ENCODE peak calls at places on chromosomes 11 and 22, in eight cellular contexts. X, E, O, H, Q, Y, G and B are unnamed samples.

GRCh38 chr11:73262851-73263495 is 9.2 kb upstream of the P2RY6 start:
- DNase-seq in X (no peak), E (no peak), O (no peak), H (peak), Q (no peak), Y (no peak), G (no peak), B (no peak)

GRCh38 chr22:20979243-20979809 is 2.8 kb upstream of the LZTR1 start:
- DNase-seq in X (peak), E (peak), O (peak), H (peak), Q (peak), Y (peak), G (peak), B (peak)

GRCh38 chr11:68816917-68817419 is 24.7 kb downstream of the CPT1A start:
- DNase-seq in X (no peak), E (no peak), O (no peak), H (no peak), Q (no peak), Y (peak), G (no peak), B (no peak)

GRCh38 chr11:109658169-109658568 is 236.2 kb downstream of the C11orf87 start:
- DNase-seq in X (no peak), E (no peak), O (no peak), H (no peak), Q (no peak), Y (no peak), G (no peak), B (no peak)

GRCh38 chr11:8532475-8532874 is 61.6 kb downstream of the STK33 start:
- DNase-seq in X (no peak), E (no peak), O (no peak), H (no peak), Q (no peak), Y (peak), G (no peak), B (no peak)

GRCh38 chr22:43151251-43152000 is at the start of gene TSPO:
- DNase-seq in X (no peak), E (peak), O (peak), H (peak), Q (no peak), Y (peak), G (peak), B (peak)

GRCh38 chr11:12884751-12885318 is 124.3 kb upstream of the RASSF10 start:
- DNase-seq in X (no peak), E (no peak), O (peak), H (no peak), Q (no peak), Y (no peak), G (no peak), B (no peak)

GRCh38 chr11:86118201-86118600 is 49.3 kb upstream of the PICALM start:
- DNase-seq in X (no peak), E (no peak), O (no peak), H (no peak), Q (no peak), Y (no peak), G (no peak), B (no peak)

GRCh38 chr22:19878461-19879247 is 24.0 kb upstream of the GNB1L start:
- DNase-seq in X (no peak), E (no peak), O (peak), H (peak), Q (no peak), Y (no peak), G (peak), B (no peak)

GRCh38 chr11:61893981-61894380 is 2.6 kb upstream of the FADS3 start:
- DNase-seq in X (no peak), E (no peak), O (peak), H (peak), Q (peak), Y (no peak), G (no peak), B (no peak)

GRCh38 chr11:86064236-86064803 is 4.6 kb downstream of the PICALM start:
- DNase-seq in X (no peak), E (no peak), O (no peak), H (peak), Q (no peak), Y (no peak), G (no peak), B (no peak)

GRCh38 chr11:121965330-121965729 is 150.7 kb downstream of the BLID start:
- DNase-seq in X (no peak), E (no peak), O (peak), H (peak), Q (no peak), Y (no peak), G (no peak), B (no peak)

GRCh38 chr22:43884600-43885318 is 7.1 kb downstream of the PNPLA5 start:
- DNase-seq in X (peak), E (peak), O (peak), H (peak), Q (no peak), Y (peak), G (peak), B (no peak)

GRCh38 chr22:47775686-47776085 is 1013.2 kb downstream of the TBC1D22A start:
- DNase-seq in X (no peak), E (no peak), O (no peak), H (no peak), Q (no peak), Y (no peak), G (no peak), B (no peak)

GRCh38 chr11:129392995-129393394 is 17.3 kb downstream of the BARX2 start:
- DNase-seq in X (no peak), E (no peak), O (no peak), H (no peak), Q (no peak), Y (no peak), G (no peak), B (no peak)

GRCh38 chr11:75563978-75564552 is 2.0 kb downstream of the SERPINH1 start:
- DNase-seq in X (peak), E (peak), O (peak), H (peak), Q (peak), Y (no peak), G (peak), B (no peak)

GRCh38 chr11:60485987-60486386 is 6.6 kb upstream of the MS4A12 start:
- DNase-seq in X (no peak), E (peak), O (no peak), H (no peak), Q (no peak), Y (peak), G (peak), B (no peak)

GRCh38 chr11:108897071-108897481 is 232.2 kb downstream of the DDX10 start:
- DNase-seq in X (no peak), E (no peak), O (peak), H (peak), Q (no peak), Y (no peak), G (no peak), B (no peak)

GRCh38 chr11:61152816-61153592 is 8.2 kb downstream of the VPS37C start:
- DNase-seq in X (no peak), E (no peak), O (peak), H (peak), Q (no peak), Y (no peak), G (no peak), B (no peak)

GRCh38 chr22:21741790-21742189 is 6.2 kb upstream of the YPEL1 start:
- DNase-seq in X (no peak), E (no peak), O (no peak), H (no peak), Q (no peak), Y (no peak), G (peak), B (no peak)

GRCh38 chr22:48554893-48555552 is 1272.7 kb downstream of the BRD1 start:
- DNase-seq in X (peak), E (peak), O (no peak), H (no peak), Q (no peak), Y (no peak), G (peak), B (no peak)

GRCh38 chr11:17930544-17931144 is 82.2 kb downstream of the SERGEF start:
- DNase-seq in X (no peak), E (no peak), O (no peak), H (no peak), Q (no peak), Y (no peak), G (no peak), B (no peak)

GRCh38 chr22:17970205-17970708 is 54.1 kb downstream of the MICAL3 start:
- DNase-seq in X (no peak), E (no peak), O (peak), H (peak), Q (no peak), Y (no peak), G (peak), B (no peak)

GRCh38 chr11:3984896-3985295 is 109.7 kb upstream of the RRM1 start:
- DNase-seq in X (no peak), E (no peak), O (peak), H (peak), Q (no peak), Y (peak), G (no peak), B (no peak)

GRCh38 chr22:44676441-44677298 is 25.3 kb upstream of the PRR5 start:
- DNase-seq in X (no peak), E (no peak), O (no peak), H (peak), Q (no peak), Y (no peak), G (peak), B (no peak)

GRCh38 chr11:122721964-122722266 is 66.4 kb downstream of the UBASH3B start:
- DNase-seq in X (no peak), E (no peak), O (peak), H (peak), Q (peak), Y (no peak), G (no peak), B (no peak)

GRCh38 chr22:28183078-28183870 is 264.2 kb upstream of the PITPNB start:
- DNase-seq in X (no peak), E (no peak), O (no peak), H (no peak), Q (no peak), Y (no peak), G (no peak), B (no peak)

GRCh38 chr11:120172054-120172881 is 34.4 kb upstream of the TRIM29 start:
- DNase-seq in X (peak), E (peak), O (peak), H (peak), Q (no peak), Y (peak), G (peak), B (peak)

GRCh38 chr11:95877288-95877687 is 46.6 kb downstream of the MTMR2 start:
- DNase-seq in X (no peak), E (no peak), O (peak), H (peak), Q (peak), Y (no peak), G (no peak), B (no peak)

GRCh38 chr11:2547806-2548205 is 103.0 kb downstream of the KCNQ1 start:
- DNase-seq in X (no peak), E (no peak), O (no peak), H (no peak), Q (no peak), Y (no peak), G (peak), B (no peak)

GRCh38 chr22:40855104-40855959 is 1.1 kb downstream of the ST13 start:
- DNase-seq in X (no peak), E (no peak), O (no peak), H (no peak), Q (no peak), Y (peak), G (no peak), B (no peak)

GRCh38 chr22:39748877-39749276 is 144.7 kb downstream of the ENTHD1 start:
- DNase-seq in X (no peak), E (no peak), O (peak), H (peak), Q (peak), Y (no peak), G (no peak), B (no peak)

GRCh38 chr11:130431337-130431773 is 2.9 kb upstream of the ADAMTS8 start:
- DNase-seq in X (peak), E (peak), O (peak), H (peak), Q (no peak), Y (peak), G (peak), B (peak)

DNA sequence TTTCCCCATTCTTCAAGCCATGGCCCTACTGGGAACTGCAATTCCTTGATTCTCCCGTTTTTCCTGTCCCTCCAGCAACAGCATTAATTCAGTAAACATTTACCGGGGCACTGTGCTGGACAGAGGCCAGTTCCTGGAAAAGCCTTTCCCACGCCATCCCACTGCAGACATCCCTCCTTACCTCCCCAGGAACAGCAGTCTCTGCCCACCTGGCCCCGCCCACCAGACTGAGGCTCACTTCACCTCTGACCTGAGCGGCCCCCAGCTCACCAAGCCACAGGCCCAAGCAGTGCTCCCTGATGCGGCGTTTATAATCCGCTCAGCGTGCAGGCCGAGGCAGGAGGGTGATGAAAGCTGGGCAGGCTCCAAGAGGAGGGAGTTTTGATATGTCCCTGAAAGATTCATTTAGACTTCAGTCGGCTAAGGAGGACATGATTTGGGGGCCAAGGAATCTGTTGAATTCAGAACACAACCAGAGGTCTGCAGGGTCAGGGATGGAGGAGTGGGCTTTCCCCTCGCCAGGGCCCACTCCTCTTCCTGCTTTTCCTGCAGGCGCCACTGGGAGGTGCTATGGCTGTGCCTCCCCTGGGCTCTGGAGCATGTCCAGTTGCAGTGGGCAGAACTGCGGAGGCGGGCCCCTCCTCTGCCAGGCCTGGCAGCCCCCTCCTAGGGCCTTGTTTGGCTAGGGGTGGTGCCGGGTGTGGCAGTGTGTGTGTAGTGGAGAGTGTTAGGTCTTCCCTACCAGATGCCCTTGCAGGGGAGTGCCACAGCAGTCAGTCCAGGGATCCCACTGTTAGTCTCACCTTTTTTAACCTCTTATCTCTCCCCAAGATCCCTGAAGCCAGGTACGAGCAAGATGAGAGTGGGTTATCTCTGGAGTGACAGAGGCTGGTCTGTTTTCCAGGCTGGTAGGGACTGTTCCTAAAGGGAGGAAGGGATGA is 1.4 kb upstream of the TAGLN start:
- DNase-seq in X (no peak), E (peak), O (no peak), H (peak), Q (no peak), Y (no peak), G (peak), B (no peak)
- TF ChIP-seq CTCF in X (peak), E (peak), O (peak), H (peak), Q (peak), Y (peak), G (peak), B (no peak)

DNA sequence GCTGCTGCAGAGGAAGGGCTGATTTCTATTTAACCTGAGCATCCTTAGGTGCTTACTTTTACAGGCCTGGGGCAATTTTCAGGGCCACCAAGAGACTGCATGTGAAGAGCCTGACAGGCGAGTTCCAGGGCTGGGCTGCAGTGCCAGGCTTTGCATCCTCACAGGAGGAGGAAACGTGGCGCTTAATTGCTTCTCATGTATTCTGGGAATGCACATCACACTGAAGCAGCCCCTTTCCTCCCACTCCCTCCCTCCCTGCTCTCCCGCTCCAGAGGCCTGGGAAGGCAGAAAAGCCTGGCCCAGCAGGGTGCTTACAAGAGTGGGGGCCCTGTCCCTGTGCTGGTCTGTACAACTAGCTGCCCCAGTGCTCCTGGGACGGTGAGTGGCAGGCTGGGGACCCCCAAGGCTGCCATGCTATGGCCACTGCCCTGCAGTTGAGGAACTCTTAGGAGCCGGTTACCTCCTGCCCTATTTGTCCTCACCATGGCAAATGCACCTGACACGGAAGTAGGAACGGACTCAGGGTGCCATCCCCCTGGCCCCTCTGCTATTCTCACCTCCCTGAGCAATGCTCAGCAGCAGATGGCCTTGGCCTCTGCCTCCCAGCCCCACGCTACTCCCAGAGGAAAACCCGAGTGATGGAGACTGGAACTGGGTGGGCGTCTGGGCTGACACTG is 105.0 kb downstream of the CTTN start:
- DNase-seq in X (no peak), E (no peak), O (no peak), H (no peak), Q (no peak), Y (no peak), G (no peak), B (no peak)
- TF ChIP-seq CTCF in X (no peak), E (no peak), O (no peak), H (no peak), Q (no peak), Y (no peak), G (no peak), B (no peak)

DNA sequence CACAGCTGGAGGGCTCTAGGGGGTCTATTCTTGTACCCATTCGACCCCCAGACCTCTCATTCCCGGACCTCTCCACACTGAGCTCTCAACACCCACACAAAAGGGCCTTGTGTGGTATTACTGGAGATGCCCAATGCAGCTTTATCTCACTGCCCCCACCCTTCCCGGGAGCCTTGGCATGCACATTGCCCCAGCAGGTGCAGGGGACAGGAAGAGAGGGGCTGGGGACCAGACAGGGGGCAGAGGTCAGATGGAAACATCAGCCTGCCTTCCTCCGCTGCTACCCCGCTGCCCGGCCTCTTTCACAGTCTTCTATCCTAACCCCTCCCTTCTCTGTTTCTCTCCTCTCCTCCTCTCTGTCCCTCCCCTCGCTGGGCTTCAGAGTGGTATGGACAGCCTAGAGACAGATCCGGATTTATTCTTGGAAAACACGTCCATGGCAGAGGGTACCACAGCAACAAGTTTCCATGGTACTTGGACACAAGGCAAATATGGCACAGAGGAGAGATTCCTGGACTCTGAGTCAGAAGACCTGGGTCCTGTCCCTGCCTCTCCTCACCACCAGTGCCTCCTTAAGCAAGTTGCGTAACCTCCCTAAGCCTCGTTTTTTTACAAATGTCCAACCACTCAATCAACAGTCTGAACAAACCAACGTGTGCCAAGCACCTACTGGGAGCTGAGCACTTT is 8.3 kb upstream of the IGSF9B start:
- DNase-seq in X (no peak), E (no peak), O (no peak), H (no peak), Q (no peak), Y (no peak), G (no peak), B (no peak)
- TF ChIP-seq CTCF in X (no peak), E (no peak), O (no peak), H (no peak), Q (no peak), Y (no peak), G (no peak), B (no peak)

GRCh38 chr11:21931436-21932101 is 261.3 kb upstream of the ANO5 start:
- DNase-seq in X (no peak), E (no peak), O (no peak), H (no peak), Q (no peak), Y (no peak), G (no peak), B (no peak)

GRCh38 chr11:21928834-21929233 is 264.1 kb upstream of the ANO5 start:
- DNase-seq in X (no peak), E (no peak), O (no peak), H (no peak), Q (no peak), Y (no peak), G (no peak), B (no peak)

GRCh38 chr11:21927628-21928027 is 265.3 kb upstream of the ANO5 start:
- DNase-seq in X (no peak), E (no peak), O (no peak), H (no peak), Q (no peak), Y (no peak), G (no peak), B (no peak)

GRCh38 chr11:21933095-21933494 is 259.8 kb upstream of the ANO5 start:
- DNase-seq in X (no peak), E (no peak), O (no peak), H (no peak), Q (no peak), Y (peak), G (no peak), B (no peak)
- TF ChIP-seq CTCF in X (peak), E (peak), O (peak), H (no peak), Q (no peak), Y (no peak), G (peak), B (no peak)

DNA sequence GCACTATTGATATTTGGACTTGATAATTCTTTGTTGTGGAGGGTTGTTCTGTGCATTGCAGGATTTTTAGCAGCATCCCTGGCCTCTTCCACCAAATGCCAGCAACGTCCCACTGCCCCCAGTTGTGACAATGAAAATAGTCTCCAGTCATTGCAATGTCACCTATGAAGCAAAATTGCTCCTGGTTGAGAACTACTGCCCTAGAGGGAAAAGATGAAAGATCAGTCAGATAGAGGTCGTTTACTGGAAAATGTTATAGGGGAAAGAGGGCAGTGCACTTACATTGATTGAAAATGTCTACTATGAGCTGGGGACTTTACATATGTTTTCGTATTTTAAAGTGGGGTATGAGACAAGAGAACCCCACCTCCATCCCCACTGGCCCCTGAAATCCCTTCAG is 77.1 kb upstream of the FAM181B start:
- DNase-seq in X (no peak), E (no peak), O (no peak), H (no peak), Q (no peak), Y (no peak), G (no peak), B (no peak)
- TF ChIP-seq CTCF in X (no peak), E (no peak), O (no peak), H (no peak), Q (no peak), Y (no peak), G (no peak), B (no peak)

GRCh38 chr11:100863080-100863581 is 176.0 kb downstream of the ARHGAP42 start:
- DNase-seq in X (no peak), E (no peak), O (peak), H (peak), Q (peak), Y (peak), G (no peak), B (no peak)
- TF ChIP-seq CTCF in X (no peak), E (no peak), O (no peak), H (no peak), Q (no peak), Y (no peak), G (no peak), B (no peak)